ENCODE peak calls at places on chromosomes 2 and 18, in ten cellular contexts. O is mammary epithelial cell; H is spleen; B is fibroblast of lung; C is RWPE1; G is heart right ventricle; Y is CD4-positive, alpha-beta T cell; N is SK-N-SH; A is heart left ventricle; U is CD8-positive, alpha-beta T cell. E is an unnamed sample.

GRCh38 chr18:41875094-41875780 is 79.8 kb upstream of the PIK3C3 start:
- DNase-seq in B (peak; percentile 66), A (no peak), H (no peak), U (no peak), O (peak; percentile 70), C (peak; percentile 20), Y (no peak), N (no peak), G (no peak), E (no peak)

GRCh38 chr2:239715202-239715601 is 309.9 kb downstream of the NDUFA10 start:
- DNase-seq in H (peak; percentile 56), O (no peak), U (no peak), N (no peak), B (no peak), Y (peak; percentile 12), G (no peak), C (no peak), A (no peak), E (no peak)

GRCh38 chr2:66041902-66042657 is 392.8 kb upstream of the MEIS1 start:
- DNase-seq in O (peak; percentile 20), N (no peak), A (no peak), B (peak; percentile 13), H (no peak), Y (no peak), C (no peak), U (no peak), G (no peak), E (no peak)

GRCh38 chr2:200396726-200397348 is 90.3 kb downstream of the SPATS2L start:
- DNase-seq in B (peak; percentile 43), A (no peak), Y (no peak), G (no peak), O (peak; percentile 30), H (no peak), U (no peak), N (no peak), C (no peak), E (no peak)

GRCh38 chr2:201975434-201975833 is 58.2 kb upstream of the FZD7 start:
- DNase-seq in H (no peak), O (no peak), A (no peak), B (no peak), Y (no peak), G (no peak), U (no peak), N (no peak), C (no peak), E (no peak)

GRCh38 chr2:101500175-101500574 is 25.3 kb upstream of the RFX8 start:
- DNase-seq in U (no peak), Y (no peak), C (no peak), A (no peak), N (no peak), B (peak; percentile 80), O (no peak), H (no peak), G (no peak), E (no peak)

GRCh38 chr18:303578-303977 is 35.7 kb upstream of the THOC1 start:
- DNase-seq in B (no peak), N (no peak), G (no peak), U (no peak), O (no peak), H (no peak), Y (no peak), C (no peak), A (no peak), E (no peak)

GRCh38 chr18:78406743-78407455 is 572.7 kb upstream of the SALL3 start:
- DNase-seq in U (no peak), O (no peak), C (no peak), G (no peak), A (no peak), N (no peak), H (peak; percentile 55), B (no peak), Y (no peak), E (no peak)

GRCh38 chr18:49225160-49225559 is 235.3 kb downstream of the DYM start:
- DNase-seq in O (no peak), G (no peak), N (no peak), C (no peak), B (peak; percentile 79), U (no peak), A (no peak), Y (no peak), H (no peak), E (no peak)

GRCh38 chr2:172282944-172283343 is 144.4 kb upstream of the ITGA6 start:
- DNase-seq in C (peak; percentile 83), O (peak; percentile 69), U (no peak), G (no peak), B (peak; percentile 94), N (no peak), H (no peak), Y (no peak), A (no peak), E (no peak)

GRCh38 chr2:225400060-225400511 is 576 bp downstream of the NYAP2 start:
- DNase-seq in G (peak; percentile 5), Y (no peak), H (no peak), O (peak; percentile 46), U (no peak), N (peak; percentile 17), B (peak; percentile 54), A (no peak), C (peak; percentile 20), E (peak; percentile 5)

GRCh38 chr2:193350509-193350908 is 1155.8 kb upstream of the TMEFF2 start:
- DNase-seq in U (no peak), A (no peak), C (no peak), Y (no peak), G (no peak), O (no peak), H (no peak), N (no peak), B (no peak), E (no peak)

GRCh38 chr2:2270808-2271415 is 60.2 kb downstream of the MYT1L start:
- DNase-seq in A (no peak), N (no peak), H (no peak), B (no peak), U (no peak), O (no peak), G (no peak), Y (no peak), C (no peak), E (no peak)
- H3K27ac ChIP-seq in A (no peak overlapping the region), N (peak overlapping the region; percentile 95), H (no peak overlapping the region), B (no peak overlapping the region), U (no peak overlapping the region), O (no peak overlapping the region), G (no peak overlapping the region), Y (no peak overlapping the region), C (no peak overlapping the region), E (no peak overlapping the region)

DNA sequence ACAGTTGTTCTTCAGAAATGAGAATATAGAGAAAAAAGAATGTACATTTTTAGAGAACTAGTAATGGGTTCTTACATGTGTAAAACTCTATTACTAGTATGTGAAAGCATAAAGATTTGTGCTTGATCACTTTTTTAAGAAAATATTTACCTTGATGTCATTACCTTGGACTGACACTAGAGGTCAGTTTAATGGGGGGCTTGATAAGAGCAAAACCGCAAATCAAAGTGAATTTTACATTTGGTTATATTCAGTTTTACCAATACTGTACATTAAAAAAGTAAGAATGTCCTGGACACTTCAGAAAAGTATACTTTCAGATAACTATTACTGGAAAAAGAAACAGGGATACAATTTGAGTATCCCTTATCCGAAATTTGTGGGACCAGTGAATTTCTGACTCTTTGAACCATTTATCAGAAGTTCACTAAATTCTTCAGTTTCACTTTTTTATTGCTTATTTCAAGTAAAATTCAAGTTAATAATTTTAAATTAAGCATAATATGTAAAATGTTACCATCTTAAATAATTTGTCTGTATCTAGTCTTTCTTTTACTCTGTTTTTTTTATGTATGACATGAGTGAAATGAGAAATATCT is 1149.5 kb downstream of the DSC3 start:
- DNase-seq in B (peak; percentile 2), N (peak; percentile 24), O (no peak), Y (no peak), C (no peak), A (no peak), G (no peak), U (no peak), H (no peak), E (peak; percentile 0)
- TF ChIP-seq CTCF in B (peak; percentile 33), N (peak; percentile 69), O (peak; percentile 54), Y (no peak), C (peak; percentile 29), A (peak; percentile 41), G (peak; percentile 31), U (no peak), H (no peak), E (peak; percentile 68)

DNA sequence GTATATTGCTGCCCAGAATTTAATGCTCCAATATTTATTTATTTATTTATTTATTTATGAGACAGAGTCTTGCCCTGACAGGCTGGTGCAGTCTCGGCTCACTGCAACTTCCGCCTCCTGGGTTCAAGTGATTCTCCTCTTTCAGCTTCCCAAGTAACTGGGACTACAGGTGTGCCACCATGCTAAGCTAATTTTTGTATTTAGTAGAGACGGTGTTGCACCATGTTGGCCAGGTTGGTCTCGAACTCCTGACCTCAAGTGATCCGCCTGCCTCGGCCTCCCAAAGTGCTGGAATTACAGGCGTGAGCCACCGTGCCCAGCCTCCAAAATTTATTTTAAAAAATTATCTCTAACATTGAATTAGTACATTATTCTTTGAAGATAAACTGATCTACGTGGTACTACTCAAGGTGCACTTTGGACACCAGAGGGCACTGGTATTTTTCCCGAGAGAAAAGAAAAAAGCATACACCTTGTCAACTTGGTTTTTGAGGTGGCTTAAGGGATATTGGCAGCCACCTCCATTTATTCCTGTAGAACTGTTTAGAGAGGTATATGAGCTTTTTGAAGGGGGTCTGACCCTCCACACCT is 1.4 kb upstream of the IDH1 start:
- DNase-seq in G (no peak), B (no peak), C (no peak), A (no peak), N (no peak), H (no peak), O (no peak), Y (no peak), U (no peak), E (peak; percentile 58)
- H3K27ac ChIP-seq in G (peak overlapping the region; percentile 68), B (no peak overlapping the region), C (peak overlapping the region; percentile 94), A (peak overlapping the region; percentile 54), N (no peak overlapping the region), H (no peak overlapping the region), O (no peak overlapping the region), Y (no peak overlapping the region), U (no peak overlapping the region), E (no peak overlapping the region)

DNA sequence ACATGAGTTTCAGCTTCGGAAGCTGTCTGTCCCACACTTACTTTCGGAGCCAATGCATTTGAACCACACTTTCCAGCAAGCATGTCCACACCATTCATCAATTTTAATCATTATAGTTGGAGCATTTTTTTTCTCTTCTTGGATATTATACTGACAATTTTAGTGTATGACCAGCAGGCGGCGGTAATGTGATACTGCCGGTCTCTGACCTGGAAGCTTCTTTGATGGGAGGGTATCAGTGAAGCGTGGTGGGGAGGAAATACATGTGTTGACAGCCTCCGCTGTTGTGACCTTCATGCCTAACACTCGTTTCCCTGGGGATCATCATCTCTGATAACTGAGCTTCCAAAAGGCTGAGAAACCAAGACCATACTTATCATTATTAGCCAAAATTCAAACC is 231.7 kb downstream of the GBX2 start:
- DNase-seq in Y (no peak), C (no peak), B (no peak), G (no peak), N (no peak), U (no peak), H (no peak), A (no peak), O (no peak), E (no peak)
- TF ChIP-seq CTCF in Y (no peak), C (no peak), B (peak; percentile 46), G (peak; percentile 22), N (peak; percentile 45), U (no peak), H (no peak), A (peak; percentile 17), O (peak; percentile 24), E (peak; percentile 62)

GRCh38 chr2:99707592-99707991 is 217.8 kb upstream of the REV1 start:
- DNase-seq in O (no peak), Y (no peak), A (no peak), N (no peak), B (peak; percentile 82), G (no peak), C (no peak), U (no peak), H (no peak), E (no peak)
- H3K27ac ChIP-seq in O (no peak overlapping the region), Y (no peak overlapping the region), A (peak overlapping the region; percentile 18), N (peak overlapping the region; percentile 91), B (no peak overlapping the region), G (no peak overlapping the region), C (no peak overlapping the region), U (no peak overlapping the region), H (no peak overlapping the region), E (peak overlapping the region; percentile 51)

E was measured in OCI-LY7.